ENCODE peak calls at places on chromosomes 11 and 22, in nine cellular contexts. D is ureter; S is EL; Z is C1 segment of cervical spinal cord; W is SW 1271; A is Daoy; R is GM12892; J is activated CD8-positive, alpha-beta memory T cell treated with anti-CD3 and anti-CD28 coated beads for 48 hours; H is lower lobe of right lung. C is an unnamed sample.

GRCh38 chr22:45880732-45881523 is 96.0 kb downstream of the WNT7B start:
- DNase-seq in A (no peak), W (no peak), S (no peak), D (no peak), H (peak), J (no peak), R (no peak), Z (peak), C (no peak)

GRCh38 chr11:43806976-43807375 is 73.7 kb upstream of the ALKBH3 start:
- DNase-seq in R (no peak), S (no peak), Z (no peak), A (no peak), W (no peak), J (no peak), D (no peak), H (no peak), C (no peak)

GRCh38 chr11:133957926-133958325 is 1.2 kb upstream of the IGSF9B start:
- DNase-seq in A (peak), J (no peak), Z (no peak), W (no peak), H (peak), S (peak), R (no peak), D (no peak), C (no peak)

GRCh38 chr11:8886332-8886731 is 24.7 kb upstream of the AKIP1 start:
- DNase-seq in H (no peak), R (no peak), A (no peak), S (no peak), J (no peak), Z (no peak), D (no peak), W (no peak), C (no peak)

GRCh38 chr11:26348776-26349175 is 16.8 kb downstream of the ANO3 start:
- DNase-seq in A (no peak), R (no peak), D (no peak), S (no peak), H (no peak), Z (no peak), W (no peak), J (no peak), C (no peak)

GRCh38 chr11:24642648-24643047 is 145.8 kb downstream of the LUZP2 start:
- DNase-seq in J (no peak), A (no peak), R (no peak), S (no peak), H (no peak), W (no peak), D (no peak), Z (no peak), C (no peak)

GRCh38 chr22:19114984-19115552 is 7.1 kb downstream of the DGCR2 start:
- DNase-seq in J (no peak), A (no peak), Z (no peak), W (no peak), H (no peak), D (no peak), R (no peak), S (no peak), C (no peak)

GRCh38 chr11:110509485-110509884 is 79.7 kb downstream of the FDX1 start:
- DNase-seq in S (no peak), A (no peak), J (no peak), Z (no peak), W (no peak), H (no peak), R (no peak), D (no peak), C (no peak)

GRCh38 chr22:41636467-41636866 is 15.4 kb downstream of the XRCC6 start:
- DNase-seq in J (no peak), D (no peak), S (peak), A (peak), Z (no peak), H (no peak), W (no peak), R (no peak), C (no peak)

GRCh38 chr11:132196928-132197327 is 826.5 kb downstream of the NTM start:
- DNase-seq in D (no peak), R (no peak), A (no peak), Z (no peak), J (no peak), H (no peak), W (no peak), S (no peak), C (no peak)

GRCh38 chr11:121650520-121651266 is 197.9 kb upstream of the SORL1-AS1 start:
- DNase-seq in W (no peak), S (no peak), J (no peak), R (no peak), D (no peak), Z (no peak), A (no peak), H (no peak), C (no peak)

GRCh38 chr11:118625036-118625690 is 17.7 kb downstream of the PHLDB1 start:
- DNase-seq in D (no peak), Z (peak), W (no peak), R (no peak), A (no peak), H (peak), S (no peak), J (no peak), C (no peak)

GRCh38 chr11:11370263-11371060 is 17.4 kb upstream of the CSNK2A3 start:
- DNase-seq in R (no peak), S (no peak), H (no peak), D (no peak), W (no peak), J (no peak), A (no peak), Z (no peak), C (no peak)

GRCh38 chr22:29251981-29252978 is 15.5 kb downstream of the RHBDD3 start:
- DNase-seq in R (no peak), D (no peak), J (no peak), A (no peak), Z (no peak), S (no peak), W (no peak), H (no peak), C (no peak)

GRCh38 chr11:45333506-45333971 is 47.4 kb upstream of the SYT13 start:
- DNase-seq in W (no peak), R (no peak), A (peak), S (peak), J (no peak), H (no peak), D (no peak), Z (no peak), C (peak)

GRCh38 chr11:2120359-2121100 is 18.7 kb downstream of the IGF2 start:
- DNase-seq in D (no peak), R (no peak), J (no peak), A (no peak), W (no peak), H (no peak), S (no peak), Z (no peak), C (no peak)

GRCh38 chr11:94665116-94665659 is 98.0 kb downstream of the PIWIL4 start:
- DNase-seq in Z (no peak), D (no peak), A (no peak), S (no peak), H (no peak), J (no peak), R (no peak), W (no peak), C (no peak)

GRCh38 chr22:42990131-42990838 is 24.7 kb downstream of the PACSIN2 start:
- DNase-seq in J (no peak), H (no peak), Z (no peak), W (peak), A (peak), S (peak), R (no peak), D (no peak), C (peak)

GRCh38 chr22:32652609-32653008 is 148.9 kb upstream of the TIMP3 start:
- DNase-seq in Z (no peak), R (no peak), S (no peak), A (no peak), W (no peak), H (no peak), J (no peak), D (no peak), C (no peak)